ENCODE peak calls at places on chromosomes 1 and 21, in eight cellular contexts. N is Calu3; H is posterior vena cava; U is NCI-H1092; F is endothelial cell; Y is globus pallidus; A is CD8-positive, alpha-beta T cell; V is neuronal stem cell. R is an unnamed sample.
A peak's percentile ranks its signal among the peaks of the same experiment; 100 is the strongest.

GRCh38 chr1:218209351-218209861 is 75.7 kb upstream of the RRP15 start:
- DNase-seq in A (no peak), U (no peak), N (no peak), Y (no peak), F (no peak), H (no peak), V (no peak), R (peak; percentile 19)

GRCh38 chr1:200252526-200252925 is 157.3 kb downstream of the ZNF281 start:
- DNase-seq in Y (no peak), A (no peak), N (no peak), F (no peak), U (no peak), H (no peak), V (no peak), R (peak; percentile 43)

GRCh38 chr1:172647110-172647564 is 11.8 kb upstream of the FASLG start:
- DNase-seq in N (no peak), A (no peak), F (no peak), V (no peak), H (no peak), Y (no peak), U (no peak), R (peak; percentile 9)

GRCh38 chr1:204102719-204103118 is 29.8 kb downstream of the SOX13 start:
- DNase-seq in Y (no peak), H (no peak), F (no peak), U (no peak), V (no peak), A (no peak), N (peak; percentile 45), R (peak; percentile 65)

GRCh38 chr1:145720878-145721671 is 1.8 kb downstream of the CD160 start:
- DNase-seq in N (peak; percentile 82), A (peak; percentile 67), Y (peak; percentile 57), U (peak; percentile 7), V (peak; percentile 67), H (peak; percentile 92), F (peak; percentile 78), R (peak; percentile 83)

GRCh38 chr1:20413136-20413790 is 72.7 kb downstream of the CAMK2N1 start:
- DNase-seq in H (no peak), A (no peak), U (no peak), F (no peak), Y (no peak), N (no peak), V (no peak), R (no peak)

GRCh38 chr1:154626456-154627246 is 18.7 kb upstream of the ADAR start:
- DNase-seq in N (no peak), U (no peak), F (no peak), Y (no peak), V (no peak), A (no peak), H (no peak), R (no peak)

GRCh38 chr1:221602866-221603265 is 139.0 kb downstream of the DUSP10 start:
- DNase-seq in H (no peak), U (no peak), N (no peak), F (no peak), A (no peak), Y (no peak), V (no peak), R (no peak)

GRCh38 chr1:4970532-4970931 is 316.1 kb downstream of the AJAP1 start:
- DNase-seq in V (no peak), Y (no peak), N (no peak), U (no peak), A (no peak), H (no peak), F (no peak), R (no peak)

GRCh38 chr1:156489166-156489934 is 11.2 kb downstream of the MEF2D start:
- DNase-seq in V (no peak), U (peak; percentile 30), Y (peak; percentile 77), H (no peak), N (no peak), A (no peak), F (no peak), R (no peak)

GRCh38 chr1:40692429-40692905 is 963 bp downstream of the NFYC start:
- DNase-seq in U (no peak), H (no peak), N (no peak), A (peak; percentile 7), F (no peak), V (no peak), Y (peak; percentile 71), R (no peak)

GRCh38 chr21:25457411-25457810 is 149.9 kb downstream of the MRPL39 start:
- DNase-seq in H (no peak), U (no peak), A (no peak), F (no peak), V (no peak), Y (no peak), N (no peak), R (peak; percentile 61)

GRCh38 chr1:1124786-1125642 is 9.1 kb upstream of the C1orf159 start:
- DNase-seq in A (no peak), H (no peak), U (no peak), V (no peak), F (no peak), Y (no peak), N (peak; percentile 31), R (no peak)

GRCh38 chr1:8120693-8121260 is 94.7 kb upstream of the ERRFI1 start:
- DNase-seq in H (no peak), V (no peak), A (no peak), U (no peak), N (peak; percentile 69), Y (no peak), F (no peak), R (peak; percentile 9)

GRCh38 chr1:47317841-47318240 is 3.9 kb upstream of the STIL start:
- DNase-seq in F (no peak), A (no peak), H (no peak), U (no peak), N (no peak), Y (no peak), V (no peak), R (no peak)

GRCh38 chr1:63635681-63636080 is 42.5 kb downstream of the PGM1 start:
- DNase-seq in Y (no peak), U (no peak), H (no peak), N (no peak), F (no peak), V (no peak), A (no peak), R (no peak)

GRCh38 chr21:39033878-39034589 is 149.2 kb downstream of the PSMG1 start:
- DNase-seq in N (peak; percentile 16), Y (no peak), U (no peak), V (no peak), H (no peak), A (no peak), F (no peak), R (no peak)

GRCh38 chr1:20442920-20443625 is 42.9 kb downstream of the CAMK2N1 start:
- DNase-seq in A (no peak), V (no peak), Y (no peak), F (no peak), H (peak; percentile 69), N (no peak), U (no peak), R (no peak)

GRCh38 chr1:224183591-224184312 is 712 bp downstream of the DEGS1 start:
- DNase-seq in H (peak; percentile 89), F (peak; percentile 50), V (peak; percentile 51), U (peak; percentile 60), Y (peak; percentile 33), A (peak; percentile 37), N (peak; percentile 69), R (peak; percentile 74)

GRCh38 chr1:34639701-34640100 is 115.1 kb upstream of the GJB5 start:
- DNase-seq in H (no peak), A (no peak), F (no peak), N (no peak), Y (no peak), U (no peak), V (no peak), R (no peak)

GRCh38 chr1:198423701-198424100 is 116.8 kb downstream of the ATP6V1G3 start:
- DNase-seq in H (no peak), F (no peak), V (no peak), A (no peak), N (no peak), Y (no peak), U (no peak), R (no peak)

GRCh38 chr1:93605812-93606512 is 75.7 kb downstream of the BCAR3 start:
- DNase-seq in H (no peak), N (no peak), U (no peak), V (no peak), F (no peak), A (no peak), Y (no peak), R (peak; percentile 93)

GRCh38 chr1:240797050-240797449 is 185.1 kb upstream of the GREM2 start:
- DNase-seq in H (no peak), N (no peak), F (no peak), V (no peak), U (no peak), Y (no peak), A (no peak), R (peak; percentile 54)

GRCh38 chr1:62230724-62231123 is 36.1 kb downstream of the L1TD1 start:
- DNase-seq in F (no peak), H (no peak), U (no peak), A (no peak), Y (no peak), V (no peak), N (peak; percentile 44), R (peak; percentile 88)

GRCh38 chr1:168079761-168080160 is 57.0 kb downstream of the GPR161 start:
- DNase-seq in F (no peak), H (no peak), A (no peak), V (no peak), Y (no peak), N (no peak), U (no peak), R (no peak)

GRCh38 chr1:62335656-62336055 is 16.4 kb upstream of the KANK4 start:
- DNase-seq in U (no peak), H (no peak), F (no peak), N (no peak), V (no peak), A (no peak), Y (no peak), R (no peak)

GRCh38 chr21:46098303-46099141 is 610 bp downstream of the COL6A2 start:
- DNase-seq in N (no peak), H (peak; percentile 82), U (no peak), Y (no peak), A (peak; percentile 15), V (no peak), F (peak; percentile 31), R (peak; percentile 49)

GRCh38 chr1:114331936-114332335 is 178.3 kb upstream of the SYT6 start:
- DNase-seq in V (no peak), A (no peak), U (no peak), H (no peak), N (no peak), F (no peak), Y (no peak), R (no peak)

GRCh38 chr1:109895720-109896504 is 14.7 kb upstream of the CSF1 start:
- DNase-seq in H (peak; percentile 87), A (no peak), U (no peak), F (peak; percentile 47), N (peak; percentile 40), Y (no peak), V (no peak), R (peak; percentile 72)

GRCh38 chr1:185453496-185454192 is 136.6 kb upstream of the IVNS1ABP start:
- DNase-seq in H (no peak), A (no peak), V (no peak), Y (no peak), U (no peak), N (no peak), F (no peak), R (peak; percentile 53)